ENCODE peak calls at places on chromosomes 3 and 15, in nine cellular contexts. N, A, M, D, F, J, S, V and R are unnamed samples.

GRCh38 chr3:42590989-42591756 is 513 bp downstream of the SS18L2 start:
- DNase-seq in N (peak; percentile 79), A (no peak), M (peak; percentile 20), D (peak; percentile 22), F (no peak), J (no peak), S (peak; percentile 48), V (peak; percentile 13), R (no peak)

GRCh38 chr15:49366496-49366895 is 56.5 kb upstream of the FGF7 start:
- DNase-seq in N (no peak), A (no peak), M (no peak), D (no peak), F (no peak), J (no peak), S (no peak), V (no peak), R (no peak)

GRCh38 chr15:94198633-94199032 is 32.7 kb upstream of the MCTP2 start:
- DNase-seq in N (no peak), A (no peak), M (no peak), D (no peak), F (no peak), J (no peak), S (no peak), V (no peak), R (no peak)

GRCh38 chr15:50261979-50262378 is 3.5 kb downstream of the HDC start:
- DNase-seq in N (no peak), A (no peak), M (no peak), D (no peak), F (no peak), J (no peak), S (no peak), V (no peak), R (no peak)

GRCh38 chr15:77070180-77070499 is 769 bp downstream of the TSPAN3 start:
- DNase-seq in N (no peak), A (no peak), M (no peak), D (no peak), F (no peak), J (no peak), S (no peak), V (no peak), R (no peak)

GRCh38 chr15:47265686-47266085 is 451.6 kb upstream of the SEMA6D start:
- DNase-seq in N (peak; percentile 45), A (no peak), M (no peak), D (no peak), F (no peak), J (no peak), S (no peak), V (no peak), R (no peak)

GRCh38 chr3:126364130-126364695 is 7.0 kb upstream of the KLF15 start:
- DNase-seq in N (no peak), A (peak; percentile 54), M (no peak), D (no peak), F (no peak), J (no peak), S (peak; percentile 13), V (no peak), R (no peak)

GRCh38 chr3:170419301-170420087 is 826 bp downstream of the CLDN11 start:
- DNase-seq in N (peak; percentile 76), A (no peak), M (no peak), D (no peak), F (no peak), J (peak; percentile 57), S (no peak), V (peak; percentile 23), R (no peak)

GRCh38 chr15:40105517-40106202 is 3.0 kb downstream of the BMF start:
- DNase-seq in N (no peak), A (no peak), M (no peak), D (no peak), F (no peak), J (no peak), S (no peak), V (no peak), R (no peak)

GRCh38 chr3:183328823-183329222 is 75.8 kb downstream of the B3GNT5 start:
- DNase-seq in N (no peak), A (no peak), M (no peak), D (no peak), F (no peak), J (no peak), S (no peak), V (no peak), R (no peak)

GRCh38 chr3:186825294-186825821 is 17.2 kb upstream of the ADIPOQ start:
- DNase-seq in N (peak; percentile 81), A (no peak), M (no peak), D (peak; percentile 38), F (no peak), J (no peak), S (peak; percentile 61), V (peak; percentile 21), R (no peak)

GRCh38 chr15:70343961-70344360 is 246.2 kb upstream of the TLE3 start:
- DNase-seq in N (no peak), A (no peak), M (no peak), D (no peak), F (no peak), J (peak; percentile 8), S (no peak), V (no peak), R (no peak)

GRCh38 chr3:186821429-186822367 is 15.4 kb upstream of the RFC4 start:
- DNase-seq in N (peak; percentile 63), A (no peak), M (peak; percentile 52), D (no peak), F (no peak), J (no peak), S (no peak), V (no peak), R (no peak)

GRCh38 chr3:41137686-41138111 is 61.6 kb upstream of the CTNNB1 start:
- DNase-seq in N (no peak), A (no peak), M (no peak), D (no peak), F (no peak), J (no peak), S (no peak), V (no peak), R (no peak)

GRCh38 chr15:43360821-43361220 is 10.0 kb downstream of the ZSCAN29 start:
- DNase-seq in N (no peak), A (no peak), M (no peak), D (no peak), F (no peak), J (no peak), S (no peak), V (no peak), R (no peak)

DNA sequence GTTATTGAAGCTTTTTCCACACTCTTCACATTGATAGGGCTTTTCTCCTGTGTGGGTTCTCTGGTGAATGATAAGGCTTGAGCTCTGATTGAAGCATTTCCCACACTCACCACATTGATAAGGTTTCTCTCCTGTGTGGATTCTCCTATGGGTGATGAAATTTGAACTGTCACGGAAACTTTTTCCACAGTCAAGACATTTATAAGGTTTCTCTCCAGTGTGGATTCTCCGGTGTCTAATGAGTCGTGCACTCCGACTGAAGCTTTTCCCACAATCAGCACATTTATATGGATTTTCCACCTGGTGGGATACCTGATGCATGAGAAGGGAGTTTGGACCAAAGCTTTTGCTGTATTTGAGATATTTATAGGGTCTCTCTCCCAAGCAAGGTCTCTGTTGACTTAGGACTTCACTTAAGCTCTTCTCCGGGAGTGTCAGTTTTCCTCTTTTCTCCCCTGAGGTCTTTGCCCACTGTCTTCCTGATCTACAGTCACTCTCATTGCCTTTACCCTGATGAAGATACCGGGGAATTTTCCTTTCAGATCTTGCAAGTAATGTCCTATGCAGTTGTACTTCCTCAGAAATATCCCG is 9.4 kb downstream of the ZSCAN29 start:
- DNase-seq in N (no peak), A (no peak), M (no peak), D (no peak), F (no peak), J (no peak), S (no peak), V (no peak), R (no peak)
- H3K9me3 ChIP-seq in N (peaks cover 26% of the 10 kb centered on the region), A (peaks cover 41% of the 10 kb centered on the region), M (peaks cover 5% of the 10 kb centered on the region), D (peaks cover 21% of the 10 kb centered on the region), F (peaks cover 31% of the 10 kb centered on the region), J (peaks cover 43% of the 10 kb centered on the region), S (peaks cover 12% of the 10 kb centered on the region), V (peaks cover 60% of the 10 kb centered on the region), R (peaks cover 58% of the 10 kb centered on the region)

GRCh38 chr3:159913712-159914414 is 74.8 kb upstream of the IL12A start:
- DNase-seq in N (no peak), A (no peak), M (peak; percentile 8), D (no peak), F (no peak), J (no peak), S (no peak), V (no peak), R (no peak)

GRCh38 chr3:159911664-159912037 is 77.0 kb upstream of the IL12A start:
- DNase-seq in N (no peak), A (no peak), M (peak; percentile 16), D (no peak), F (no peak), J (no peak), S (no peak), V (no peak), R (no peak)

GRCh38 chr3:159907828-159908227 is 80.8 kb upstream of the IL12A start:
- DNase-seq in N (no peak), A (no peak), M (no peak), D (no peak), F (no peak), J (no peak), S (no peak), V (no peak), R (no peak)

GRCh38 chr3:159914421-159914820 is 74.2 kb upstream of the IL12A start:
- DNase-seq in N (no peak), A (no peak), M (no peak), D (no peak), F (no peak), J (no peak), S (no peak), V (no peak), R (no peak)

GRCh38 chr3:159911011-159911663 is 77.5 kb upstream of the IL12A start:
- DNase-seq in N (no peak), A (no peak), M (peak; percentile 55), D (no peak), F (no peak), J (no peak), S (no peak), V (no peak), R (no peak)
- H3K9me3 ChIP-seq in N (no peaks in the 10 kb centered on the region), A (no peaks in the 10 kb centered on the region), M (no peaks in the 10 kb centered on the region), D (no peaks in the 10 kb centered on the region), F (no peaks in the 10 kb centered on the region), J (no peaks in the 10 kb centered on the region), S (no peaks in the 10 kb centered on the region), V (no peaks in the 10 kb centered on the region), R (no peaks in the 10 kb centered on the region)

GRCh38 chr3:136694321-136694720 is 57.9 kb downstream of the STAG1 start:
- DNase-seq in N (no peak), A (no peak), M (no peak), D (no peak), F (no peak), J (no peak), S (no peak), V (no peak), R (no peak)
- H3K9me3 ChIP-seq in N (peaks cover 16% of the 10 kb centered on the region), A (no peaks in the 10 kb centered on the region), M (no peaks in the 10 kb centered on the region), D (no peaks in the 10 kb centered on the region), F (peaks cover 21% of the 10 kb centered on the region), J (no peaks in the 10 kb centered on the region), S (no peaks in the 10 kb centered on the region), V (no peaks in the 10 kb centered on the region), R (peaks cover 51% of the 10 kb centered on the region)

DNA sequence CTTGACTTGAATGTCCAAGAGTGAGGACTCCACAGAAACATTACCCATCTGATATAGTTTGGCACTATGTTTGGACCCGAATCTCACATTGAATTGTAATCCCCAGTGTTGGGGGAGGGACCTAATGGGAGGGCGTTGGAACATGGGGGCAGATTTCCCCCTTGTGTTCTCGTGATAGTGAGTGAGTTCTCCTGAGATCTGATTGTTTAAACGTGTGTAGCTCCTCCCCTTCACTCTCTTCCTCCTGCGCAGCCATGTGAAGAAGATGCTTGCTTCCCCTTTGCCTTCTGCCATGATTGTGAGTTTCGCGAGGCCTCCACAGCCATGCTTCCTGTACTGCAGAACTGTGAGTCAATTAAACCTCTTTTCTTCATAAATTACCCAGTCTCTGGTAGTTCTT is 273.9 kb upstream of the TBC1D5 start:
- DNase-seq in N (no peak), A (no peak), M (no peak), D (no peak), F (no peak), J (no peak), S (no peak), V (no peak), R (no peak)
- H3K9me3 ChIP-seq in N (no peaks in the 10 kb centered on the region), A (no peaks in the 10 kb centered on the region), M (no peaks in the 10 kb centered on the region), D (no peaks in the 10 kb centered on the region), F (no peaks in the 10 kb centered on the region), J (no peaks in the 10 kb centered on the region), S (peaks cover 5% of the 10 kb centered on the region), V (no peaks in the 10 kb centered on the region), R (no peaks in the 10 kb centered on the region)